ENCODE peak calls at places on chromosome 10, in ten cellular contexts. One of them, this sample, is unnamed.

GRCh38 chr10:30804478-30805055 is 175.0 kb upstream of the LYZL2 start:
- DNase-seq in ureter: peak; percentile 76
- DNase-seq in GM23248: peak; percentile 75
- DNase-seq in tibial artery: peak; percentile 68
- DNase-seq in neural crest cell: no peak
- DNase-seq in brain microvascular endothelial cell: no peak
- DNase-seq in CMK: no peak
- DNase-seq in nephron progenitor cell: no peak
- DNase-seq in IMR-90: no peak
- DNase-seq in T follicular helper cell: no peak
- DNase-seq in this sample: no peak

GRCh38 chr10:126904807-126905686 is at the start of gene DOCK1:
- DNase-seq in CMK: no peak
- DNase-seq in tibial artery: peak; percentile 71
- DNase-seq in neural crest cell: peak; percentile 61
- DNase-seq in brain microvascular endothelial cell: peak; percentile 53
- DNase-seq in nephron progenitor cell: peak; percentile 74
- DNase-seq in ureter: peak; percentile 76
- DNase-seq in GM23248: peak; percentile 91
- DNase-seq in IMR-90: peak; percentile 68
- DNase-seq in T follicular helper cell: no peak
- DNase-seq in this sample: peak; percentile 86

GRCh38 chr10:72348282-72348681 is 6.4 kb downstream of the DNAJB12 start:
- DNase-seq in T follicular helper cell: no peak
- DNase-seq in nephron progenitor cell: no peak
- DNase-seq in brain microvascular endothelial cell: no peak
- DNase-seq in IMR-90: no peak
- DNase-seq in neural crest cell: no peak
- DNase-seq in tibial artery: no peak
- DNase-seq in CMK: no peak
- DNase-seq in GM23248: no peak
- DNase-seq in ureter: no peak
- DNase-seq in this sample: no peak

GRCh38 chr10:102744374-102745051 is 765 bp downstream of the WBP1L start:
- DNase-seq in T follicular helper cell: no peak
- DNase-seq in GM23248: peak; percentile 68
- DNase-seq in neural crest cell: no peak
- DNase-seq in brain microvascular endothelial cell: no peak
- DNase-seq in tibial artery: peak; percentile 38
- DNase-seq in IMR-90: peak; percentile 16
- DNase-seq in nephron progenitor cell: peak; percentile 20
- DNase-seq in ureter: peak; percentile 55
- DNase-seq in CMK: no peak
- DNase-seq in this sample: peak; percentile 31

GRCh38 chr10:2575460-2575859 is 491.9 kb upstream of the PFKP start:
- DNase-seq in GM23248: no peak
- DNase-seq in ureter: no peak
- DNase-seq in T follicular helper cell: no peak
- DNase-seq in IMR-90: no peak
- DNase-seq in neural crest cell: no peak
- DNase-seq in nephron progenitor cell: no peak
- DNase-seq in CMK: no peak
- DNase-seq in tibial artery: no peak
- DNase-seq in brain microvascular endothelial cell: no peak
- DNase-seq in this sample: peak; percentile 61

GRCh38 chr10:30365278-30365677 is 16.2 kb upstream of the MTPAP start:
- DNase-seq in neural crest cell: no peak
- DNase-seq in IMR-90: no peak
- DNase-seq in brain microvascular endothelial cell: no peak
- DNase-seq in CMK: no peak
- DNase-seq in GM23248: peak; percentile 39
- DNase-seq in ureter: no peak
- DNase-seq in tibial artery: no peak
- DNase-seq in nephron progenitor cell: no peak
- DNase-seq in T follicular helper cell: no peak
- DNase-seq in this sample: no peak

GRCh38 chr10:70053896-70054641 is 1.4 kb downstream of the MACROH2A2 start:
- DNase-seq in tibial artery: no peak
- DNase-seq in T follicular helper cell: no peak
- DNase-seq in brain microvascular endothelial cell: no peak
- DNase-seq in GM23248: no peak
- DNase-seq in CMK: no peak
- DNase-seq in nephron progenitor cell: peak; percentile 45
- DNase-seq in neural crest cell: peak; percentile 37
- DNase-seq in IMR-90: no peak
- DNase-seq in ureter: no peak
- DNase-seq in this sample: peak; percentile 49

GRCh38 chr10:70576803-70577517 is 25.6 kb downstream of the PRF1 start:
- DNase-seq in ureter: no peak
- DNase-seq in tibial artery: no peak
- DNase-seq in T follicular helper cell: no peak
- DNase-seq in IMR-90: peak; percentile 27
- DNase-seq in nephron progenitor cell: no peak
- DNase-seq in neural crest cell: no peak
- DNase-seq in brain microvascular endothelial cell: no peak
- DNase-seq in GM23248: peak; percentile 71
- DNase-seq in CMK: no peak
- DNase-seq in this sample: no peak

GRCh38 chr10:22410394-22410793 is 65.1 kb downstream of the SPAG6 start:
- DNase-seq in nephron progenitor cell: no peak
- DNase-seq in tibial artery: no peak
- DNase-seq in CMK: no peak
- DNase-seq in T follicular helper cell: no peak
- DNase-seq in neural crest cell: no peak
- DNase-seq in IMR-90: no peak
- DNase-seq in brain microvascular endothelial cell: no peak
- DNase-seq in GM23248: no peak
- DNase-seq in ureter: no peak
- DNase-seq in this sample: no peak

GRCh38 chr10:102511562-102512274 is 7.9 kb downstream of the SUFU start:
- DNase-seq in nephron progenitor cell: no peak
- DNase-seq in tibial artery: no peak
- DNase-seq in brain microvascular endothelial cell: no peak
- DNase-seq in CMK: no peak
- DNase-seq in neural crest cell: no peak
- DNase-seq in T follicular helper cell: no peak
- DNase-seq in IMR-90: no peak
- DNase-seq in GM23248: no peak
- DNase-seq in ureter: no peak
- DNase-seq in this sample: no peak

GRCh38 chr10:71370031-71370430 is 26.7 kb upstream of the CDH23 start:
- DNase-seq in ureter: no peak
- DNase-seq in neural crest cell: no peak
- DNase-seq in GM23248: no peak
- DNase-seq in brain microvascular endothelial cell: no peak
- DNase-seq in T follicular helper cell: no peak
- DNase-seq in nephron progenitor cell: no peak
- DNase-seq in tibial artery: no peak
- DNase-seq in CMK: no peak
- DNase-seq in IMR-90: no peak
- DNase-seq in this sample: no peak

GRCh38 chr10:45673074-45673628 is 579 bp upstream of the ZFAND4 start:
- DNase-seq in tibial artery: no peak
- DNase-seq in T follicular helper cell: no peak
- DNase-seq in CMK: no peak
- DNase-seq in GM23248: peak; percentile 16
- DNase-seq in brain microvascular endothelial cell: no peak
- DNase-seq in nephron progenitor cell: no peak
- DNase-seq in IMR-90: no peak
- DNase-seq in ureter: peak; percentile 45
- DNase-seq in neural crest cell: no peak
- DNase-seq in this sample: peak; percentile 39

GRCh38 chr10:17386616-17387075 is 67.7 kb downstream of the ST8SIA6 start:
- DNase-seq in nephron progenitor cell: no peak
- DNase-seq in T follicular helper cell: no peak
- DNase-seq in neural crest cell: no peak
- DNase-seq in brain microvascular endothelial cell: no peak
- DNase-seq in IMR-90: no peak
- DNase-seq in tibial artery: no peak
- DNase-seq in CMK: peak; percentile 73
- DNase-seq in ureter: no peak
- DNase-seq in GM23248: no peak
- DNase-seq in this sample: peak; percentile 37

GRCh38 chr10:25604591-25604990 is 329.4 kb upstream of the MYO3A start:
- DNase-seq in CMK: no peak
- DNase-seq in IMR-90: no peak
- DNase-seq in nephron progenitor cell: no peak
- DNase-seq in neural crest cell: no peak
- DNase-seq in ureter: no peak
- DNase-seq in tibial artery: no peak
- DNase-seq in brain microvascular endothelial cell: no peak
- DNase-seq in T follicular helper cell: no peak
- DNase-seq in GM23248: no peak
- DNase-seq in this sample: peak; percentile 20

GRCh38 chr10:30456262-30456661 is 22.3 kb downstream of the MAP3K8 start:
- DNase-seq in IMR-90: no peak
- DNase-seq in nephron progenitor cell: no peak
- DNase-seq in ureter: no peak
- DNase-seq in T follicular helper cell: no peak
- DNase-seq in GM23248: no peak
- DNase-seq in neural crest cell: no peak
- DNase-seq in brain microvascular endothelial cell: no peak
- DNase-seq in tibial artery: peak; percentile 32
- DNase-seq in CMK: peak; percentile 35
- DNase-seq in this sample: no peak

GRCh38 chr10:69317175-69318086 is 39.1 kb downstream of the HK1 start:
- DNase-seq in IMR-90: no peak
- DNase-seq in nephron progenitor cell: no peak
- DNase-seq in brain microvascular endothelial cell: no peak
- DNase-seq in tibial artery: no peak
- DNase-seq in CMK: peak; percentile 81
- DNase-seq in neural crest cell: no peak
- DNase-seq in T follicular helper cell: no peak
- DNase-seq in ureter: no peak
- DNase-seq in GM23248: no peak
- DNase-seq in this sample: no peak

GRCh38 chr10:109977382-109977806 is 30.4 kb upstream of the ADD3 start:
- DNase-seq in ureter: no peak
- DNase-seq in brain microvascular endothelial cell: peak; percentile 86
- DNase-seq in CMK: no peak
- DNase-seq in T follicular helper cell: no peak
- DNase-seq in tibial artery: no peak
- DNase-seq in GM23248: peak; percentile 85
- DNase-seq in neural crest cell: no peak
- DNase-seq in nephron progenitor cell: no peak
- DNase-seq in IMR-90: no peak
- DNase-seq in this sample: no peak

GRCh38 chr10:70508912-70509366 is 30.4 kb downstream of the PALD1 start:
- DNase-seq in GM23248: peak; percentile 52
- DNase-seq in CMK: no peak
- DNase-seq in ureter: no peak
- DNase-seq in T follicular helper cell: no peak
- DNase-seq in nephron progenitor cell: no peak
- DNase-seq in neural crest cell: no peak
- DNase-seq in brain microvascular endothelial cell: no peak
- DNase-seq in tibial artery: peak; percentile 44
- DNase-seq in IMR-90: peak; percentile 28
- DNase-seq in this sample: peak; percentile 36

GRCh38 chr10:131773321-131773988 is 127.4 kb upstream of the PPP2R2D start:
- DNase-seq in neural crest cell: no peak
- DNase-seq in IMR-90: no peak
- DNase-seq in T follicular helper cell: no peak
- DNase-seq in brain microvascular endothelial cell: no peak
- DNase-seq in GM23248: no peak
- DNase-seq in tibial artery: no peak
- DNase-seq in CMK: no peak
- DNase-seq in ureter: no peak
- DNase-seq in nephron progenitor cell: no peak
- DNase-seq in this sample: no peak

GRCh38 chr10:58746470-58747185 is 234.0 kb downstream of the BICC1 start:
- DNase-seq in nephron progenitor cell: peak; percentile 5
- DNase-seq in ureter: no peak
- DNase-seq in brain microvascular endothelial cell: no peak
- DNase-seq in T follicular helper cell: no peak
- DNase-seq in IMR-90: no peak
- DNase-seq in GM23248: no peak
- DNase-seq in tibial artery: no peak
- DNase-seq in CMK: no peak
- DNase-seq in neural crest cell: no peak
- DNase-seq in this sample: peak; percentile 43

GRCh38 chr10:77029684-77030407 is 607.8 kb downstream of the KCNMA1 start:
- DNase-seq in tibial artery: no peak
- DNase-seq in neural crest cell: no peak
- DNase-seq in CMK: no peak
- DNase-seq in ureter: no peak
- DNase-seq in nephron progenitor cell: no peak
- DNase-seq in GM23248: no peak
- DNase-seq in brain microvascular endothelial cell: no peak
- DNase-seq in T follicular helper cell: no peak
- DNase-seq in IMR-90: peak; percentile 10
- DNase-seq in this sample: no peak

GRCh38 chr10:44341901-44342300 is 43.0 kb downstream of the CXCL12 start:
- DNase-seq in ureter: no peak
- DNase-seq in GM23248: no peak
- DNase-seq in brain microvascular endothelial cell: no peak
- DNase-seq in nephron progenitor cell: no peak
- DNase-seq in tibial artery: no peak
- DNase-seq in T follicular helper cell: no peak
- DNase-seq in IMR-90: no peak
- DNase-seq in CMK: no peak
- DNase-seq in neural crest cell: no peak
- DNase-seq in this sample: no peak

GRCh38 chr10:103958996-103959395 is 7.9 kb upstream of the SLK start:
- DNase-seq in IMR-90: no peak
- DNase-seq in CMK: no peak
- DNase-seq in T follicular helper cell: no peak
- DNase-seq in brain microvascular endothelial cell: no peak
- DNase-seq in tibial artery: no peak
- DNase-seq in GM23248: peak; percentile 16
- DNase-seq in neural crest cell: no peak
- DNase-seq in ureter: no peak
- DNase-seq in nephron progenitor cell: no peak
- DNase-seq in this sample: no peak

GRCh38 chr10:18615618-18616017 is 35.8 kb downstream of the NSUN6 start:
- DNase-seq in brain microvascular endothelial cell: no peak
- DNase-seq in ureter: no peak
- DNase-seq in CMK: no peak
- DNase-seq in neural crest cell: no peak
- DNase-seq in tibial artery: no peak
- DNase-seq in GM23248: no peak
- DNase-seq in T follicular helper cell: no peak
- DNase-seq in nephron progenitor cell: no peak
- DNase-seq in IMR-90: no peak
- DNase-seq in this sample: no peak

GRCh38 chr10:110772454-110773025 is 99.2 kb upstream of the PDCD4 start:
- DNase-seq in T follicular helper cell: no peak
- DNase-seq in tibial artery: no peak
- DNase-seq in CMK: no peak
- DNase-seq in nephron progenitor cell: no peak
- DNase-seq in neural crest cell: no peak
- DNase-seq in brain microvascular endothelial cell: no peak
- DNase-seq in IMR-90: no peak
- DNase-seq in GM23248: no peak
- DNase-seq in ureter: no peak
- DNase-seq in this sample: no peak

GRCh38 chr10:7337431-7338171 is 73.2 kb downstream of the SFMBT2 start:
- DNase-seq in CMK: no peak
- DNase-seq in IMR-90: no peak
- DNase-seq in brain microvascular endothelial cell: no peak
- DNase-seq in T follicular helper cell: no peak
- DNase-seq in tibial artery: no peak
- DNase-seq in GM23248: no peak
- DNase-seq in ureter: no peak
- DNase-seq in neural crest cell: no peak
- DNase-seq in nephron progenitor cell: no peak
- DNase-seq in this sample: no peak

GRCh38 chr10:1625731-1626130 is 111.6 kb downstream of the ADARB2 start:
- DNase-seq in ureter: no peak
- DNase-seq in brain microvascular endothelial cell: no peak
- DNase-seq in GM23248: no peak
- DNase-seq in nephron progenitor cell: no peak
- DNase-seq in T follicular helper cell: no peak
- DNase-seq in CMK: no peak
- DNase-seq in neural crest cell: no peak
- DNase-seq in tibial artery: no peak
- DNase-seq in IMR-90: no peak
- DNase-seq in this sample: no peak

GRCh38 chr10:43816351-43817321 is 168.0 kb upstream of the ZNF32 start:
- DNase-seq in neural crest cell: no peak
- DNase-seq in CMK: no peak
- DNase-seq in ureter: no peak
- DNase-seq in IMR-90: peak; percentile 72
- DNase-seq in tibial artery: no peak
- DNase-seq in nephron progenitor cell: no peak
- DNase-seq in T follicular helper cell: peak; percentile 42
- DNase-seq in GM23248: peak; percentile 93
- DNase-seq in brain microvascular endothelial cell: peak; percentile 64
- DNase-seq in this sample: no peak